ENCODE peak calls at places on chromosomes 16 and 17, in seven cellular contexts. V is NCI-H510A treated with DMSO at 0.1 percent for 48 hours, X is astrocyte of the cerebellum, A is M059J, J is NCI-H2081, Z is IMR-90, H is amniotic stem cell. O is an unnamed sample.

GRCh38 chr17:13561606-13562270 is 40.0 kb downstream of the HS3ST3A1 start:
- DNase-seq in J (no peak), A (peak), X (peak), V (no peak), H (no peak), Z (no peak), O (no peak)

GRCh38 chr16:80852261-80852872 is 48.0 kb upstream of the CDYL2 start:
- DNase-seq in Z (peak), V (no peak), A (peak), H (no peak), X (peak), J (no peak), O (no peak)

GRCh38 chr16:84084570-84085270 is 32.0 kb downstream of the MBTPS1 start:
- DNase-seq in X (peak), Z (peak), H (no peak), V (peak), J (peak), A (peak), O (no peak)

GRCh38 chr16:78932395-78932794 is 668.1 kb downstream of the MAF start:
- DNase-seq in Z (no peak), J (no peak), V (no peak), X (no peak), A (no peak), H (no peak), O (no peak)

GRCh38 chr16:68917541-68917940 is 74.2 kb downstream of the TANGO6 start:
- DNase-seq in V (no peak), Z (no peak), J (no peak), A (no peak), H (no peak), X (no peak), O (no peak)

GRCh38 chr17:13833921-13834320 is 232.2 kb upstream of the HS3ST3A1 start:
- DNase-seq in H (no peak), Z (peak), A (no peak), J (no peak), X (peak), V (no peak), O (no peak)

GRCh38 chr16:16083421-16084156 is 134.2 kb downstream of the ABCC1 start:
- DNase-seq in Z (peak), V (no peak), A (peak), X (no peak), J (no peak), H (no peak), O (no peak)

GRCh38 chr17:67359960-67360817 is 6.2 kb downstream of the PSMD12 start:
- DNase-seq in H (no peak), A (no peak), X (no peak), V (peak), J (peak), Z (peak), O (no peak)

GRCh38 chr16:27246439-27246838 is 22.1 kb downstream of the NSMCE1 start:
- DNase-seq in V (no peak), A (no peak), X (no peak), H (no peak), Z (no peak), J (no peak), O (no peak)

GRCh38 chr16:67163164-67163902 is 1.2 kb upstream of the HSF4 start:
- DNase-seq in Z (peak), V (no peak), A (peak), X (no peak), H (no peak), J (peak), O (peak)

GRCh38 chr17:2808367-2809335 is 12.4 kb downstream of the RAP1GAP2 start:
- DNase-seq in H (no peak), Z (no peak), V (no peak), X (no peak), A (no peak), J (no peak), O (no peak)

GRCh38 chr16:84618428-84619102 is 687 bp upstream of the COTL1 start:
- DNase-seq in Z (peak), J (no peak), X (peak), H (peak), V (no peak), A (peak), O (no peak)

GRCh38 chr17:52157603-52158449 is 688 bp downstream of the CA10 start:
- DNase-seq in J (no peak), X (no peak), H (no peak), V (peak), Z (no peak), A (no peak), O (peak)

GRCh38 chr16:11198817-11199216 is 57.2 kb downstream of the SOCS1 start:
- DNase-seq in X (no peak), Z (no peak), J (no peak), V (no peak), A (no peak), H (no peak), O (no peak)

GRCh38 chr16:86555763-86556130 is 712 bp upstream of the MTHFSD start:
- DNase-seq in V (no peak), Z (no peak), J (no peak), A (no peak), X (no peak), H (no peak), O (no peak)